ENCODE peak calls at places on chromosome 1, in ten cellular contexts. K is fibroblast of lung, H is epithelial cell of esophagus, N is psoas muscle, W is left ventricle myocardium inferior, Q is heart left ventricle, L is K562, X is foreskin fibroblast, S is cardiac fibroblast, U is cardiac muscle cell. O is an unnamed sample.

GRCh38 chr1:155103325-155103724 is 24.4 kb upstream of the EFNA1 start:
- DNase-seq in K (no peak), H (no peak), N (no peak), W (no peak), Q (no peak), L (no peak), X (no peak), S (no peak), U (no peak), O (no peak)

GRCh38 chr1:67052741-67053534 is 1.0 kb downstream of the SLC35D1 start:
- DNase-seq in K (peak; percentile 48), H (peak; percentile 94), N (peak; percentile 63), W (peak; percentile 22), Q (peak; percentile 18), L (peak; percentile 31), X (peak; percentile 70), S (peak; percentile 37), U (peak; percentile 39), O (no peak)

GRCh38 chr1:220791287-220791686 is 4.6 kb downstream of the MTARC1 start:
- DNase-seq in K (no peak), H (peak; percentile 81), N (no peak), W (no peak), Q (peak; percentile 43), L (no peak), X (no peak), S (no peak), U (no peak), O (no peak)

GRCh38 chr1:111729271-111729921 is 9.8 kb downstream of the INKA2 start:
- DNase-seq in K (no peak), H (no peak), N (peak; percentile 76), W (peak; percentile 70), Q (peak; percentile 52), L (no peak), X (no peak), S (peak; percentile 42), U (peak; percentile 50), O (no peak)

GRCh38 chr1:235280467-235280866 is 47.5 kb downstream of the ARID4B start:
- DNase-seq in K (no peak), H (no peak), N (no peak), W (no peak), Q (no peak), L (no peak), X (no peak), S (no peak), U (no peak), O (no peak)

GRCh38 chr1:100485855-100486258 is 52.1 kb upstream of the GPR88 start:
- DNase-seq in K (no peak), H (no peak), N (no peak), W (no peak), Q (no peak), L (no peak), X (no peak), S (no peak), U (no peak), O (no peak)

GRCh38 chr1:59505596-59506028 is 208.7 kb downstream of the FGGY start:
- DNase-seq in K (peak; percentile 74), H (peak; percentile 49), N (no peak), W (no peak), Q (no peak), L (no peak), X (no peak), S (no peak), U (no peak), O (no peak)

GRCh38 chr1:234533975-234534876 is 55.2 kb upstream of the TARBP1 start:
- DNase-seq in K (peak; percentile 98), H (peak; percentile 95), N (peak; percentile 94), W (peak; percentile 94), Q (peak; percentile 94), L (no peak), X (peak; percentile 99), S (peak; percentile 100), U (peak; percentile 35), O (peak; percentile 91)

GRCh38 chr1:170518965-170519364 is 13.0 kb upstream of the GORAB start:
- DNase-seq in K (peak; percentile 21), H (peak; percentile 11), N (no peak), W (no peak), Q (no peak), L (no peak), X (peak; percentile 49), S (no peak), U (no peak), O (no peak)

GRCh38 chr1:18557621-18558465 is 72.8 kb upstream of the PAX7 start:
- DNase-seq in K (no peak), H (peak; percentile 18), N (no peak), W (no peak), Q (no peak), L (no peak), X (peak; percentile 8), S (peak; percentile 1), U (peak; percentile 54), O (no peak)

GRCh38 chr1:211627259-211627658 is 48.2 kb downstream of the NEK2 start:
- DNase-seq in K (no peak), H (no peak), N (no peak), W (no peak), Q (no peak), L (no peak), X (no peak), S (no peak), U (peak; percentile 59), O (no peak)

GRCh38 chr1:180236698-180237509 is 6.8 kb downstream of the LHX4 start:
- DNase-seq in K (no peak), H (no peak), N (no peak), W (no peak), Q (no peak), L (no peak), X (no peak), S (no peak), U (no peak), O (no peak)

GRCh38 chr1:181936269-181936668 is 125.2 kb downstream of the ZNF648 start:
- DNase-seq in K (no peak), H (no peak), N (no peak), W (no peak), Q (no peak), L (no peak), X (no peak), S (no peak), U (no peak), O (no peak)

GRCh38 chr1:35345439-35345981 is 77.0 kb downstream of the ZMYM4 start:
- DNase-seq in K (no peak), H (peak; percentile 54), N (no peak), W (no peak), Q (no peak), L (no peak), X (peak; percentile 48), S (peak; percentile 12), U (no peak), O (no peak)
- H3K4me3 ChIP-seq in K (no peak overlapping the region), H (no peak overlapping the region), N (no peak overlapping the region), W (no peak overlapping the region), Q (peak overlapping the region; percentile 53), L (no peak overlapping the region), X (no peak overlapping the region), S (no peak overlapping the region), U (no peak overlapping the region), O (no peak overlapping the region)

DNA sequence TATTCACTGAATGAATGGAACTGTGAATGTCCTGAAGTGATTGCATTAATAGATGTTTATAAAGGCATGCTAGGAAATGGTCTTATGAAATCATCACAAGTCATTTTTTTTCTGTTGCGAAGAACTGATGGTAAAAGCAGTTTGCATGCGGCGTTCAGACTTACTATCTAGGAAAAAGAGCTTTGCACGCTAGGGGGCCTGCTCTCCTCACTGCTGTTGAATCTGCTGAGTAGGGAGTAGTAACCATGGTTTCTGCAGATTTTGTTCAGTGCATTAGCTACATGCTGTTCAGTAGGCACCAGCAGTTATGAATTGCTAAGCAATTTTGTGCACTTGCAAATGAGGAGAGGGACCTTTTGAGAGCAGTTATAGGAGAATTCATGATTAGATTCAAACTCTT is 57.9 kb downstream of the CENPF start:
- DNase-seq in K (peak; percentile 77), H (peak; percentile 37), N (no peak), W (no peak), Q (no peak), L (no peak), X (peak; percentile 88), S (peak; percentile 85), U (peak; percentile 37), O (peak; percentile 70)
- TF ChIP-seq CTCF in K (peak; percentile 91), H (peak; percentile 36), N (peak; percentile 39), W (peak; percentile 50), Q (peak; percentile 46), L (peak; percentile 20), X (peak; percentile 69), S (peak; percentile 71), U (peak; percentile 77), O (peak; percentile 69)

DNA sequence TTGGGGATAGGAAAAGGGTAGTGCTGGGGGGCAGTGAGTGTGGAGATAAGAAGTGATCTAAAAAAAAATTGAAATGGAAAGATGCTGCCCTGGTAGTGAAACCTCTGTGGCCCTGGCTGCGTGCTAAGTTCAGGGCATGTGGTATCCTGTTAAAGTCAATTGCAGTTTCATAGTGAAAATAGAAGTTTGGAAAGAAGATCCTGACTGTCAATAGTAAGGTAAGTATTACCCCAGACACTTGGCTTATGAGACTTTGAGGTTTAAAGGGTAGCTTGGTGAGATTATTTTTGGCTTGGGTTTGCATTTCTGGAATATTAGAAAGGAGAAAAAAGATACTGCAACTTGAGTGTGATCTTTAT is 6.8 kb downstream of the ARID1A start:
- DNase-seq in K (no peak), H (no peak), N (no peak), W (no peak), Q (no peak), L (no peak), X (no peak), S (no peak), U (no peak), O (no peak)
- H3K4me3 ChIP-seq in K (peak overlapping the region; percentile 10), H (peak overlapping the region; percentile 31), N (no peak overlapping the region), W (no peak overlapping the region), Q (no peak overlapping the region), L (no peak overlapping the region), X (no peak overlapping the region), S (no peak overlapping the region), U (no peak overlapping the region), O (no peak overlapping the region)

DNA sequence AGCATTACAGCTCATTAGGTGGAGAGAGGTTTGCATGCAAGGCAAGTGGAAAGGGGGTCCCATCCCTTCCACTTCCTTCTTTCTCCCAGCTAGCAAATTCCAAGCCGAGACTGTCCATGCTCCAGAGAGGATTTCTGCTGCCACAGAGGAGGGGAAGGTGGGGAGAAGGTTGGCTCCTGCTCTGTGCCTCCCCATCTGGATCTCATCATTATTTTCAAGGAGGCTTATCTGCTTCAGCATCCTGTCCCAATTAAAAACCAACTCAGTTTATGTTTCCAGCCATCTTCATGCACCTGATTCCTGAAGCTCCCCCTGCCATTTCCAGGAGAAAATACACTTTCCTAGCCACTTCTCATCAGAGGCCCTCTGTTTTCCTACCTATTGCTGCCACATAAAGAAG is 66.8 kb upstream of the GOLT1A start:
- DNase-seq in K (no peak), H (no peak), N (no peak), W (no peak), Q (no peak), L (no peak), X (no peak), S (no peak), U (no peak), O (no peak)
- TF ChIP-seq CTCF in K (no peak), H (no peak), N (no peak), W (no peak), Q (no peak), L (no peak), X (no peak), S (no peak), U (no peak), O (peak; percentile 16)

O was measured in HFF-Myc.